ENCODE peak calls at places on chromosomes 1 and 21, in six cellular contexts. C, Y, W, E, V and R are unnamed samples.

GRCh38 chr1:53442297-53442696 is 16.9 kb upstream of the DMRTB1 start:
- DNase-seq in C (peak), E (peak), V (no peak), W (no peak), Y (no peak), R (no peak)

GRCh38 chr1:94542088-94542671 is 621 bp upstream of the F3 start:
- DNase-seq in C (no peak), E (peak), V (peak), Y (peak), W (no peak), R (no peak)

GRCh38 chr1:154703207-154703606 is 95.2 kb upstream of the ADAR start:
- DNase-seq in E (peak), C (no peak), Y (no peak), V (no peak), W (no peak), R (no peak)

GRCh38 chr1:206690516-206690915 is 5.8 kb downstream of the MAPKAPK2 start:
- DNase-seq in V (peak), E (no peak), C (no peak), Y (no peak), W (no peak), R (no peak)

GRCh38 chr1:159869173-159869572 is 6.7 kb upstream of the VSIG8 start:
- DNase-seq in V (no peak), Y (no peak), C (no peak), E (peak), W (no peak), R (no peak)

GRCh38 chr1:62772607-62773295 is 11.2 kb upstream of the ATG4C start:
- DNase-seq in E (no peak), C (no peak), Y (no peak), W (no peak), V (no peak), R (no peak)

GRCh38 chr1:26697441-26697977 is 1.7 kb downstream of the ARID1A start:
- DNase-seq in W (peak), C (no peak), Y (no peak), V (no peak), E (no peak), R (no peak)

GRCh38 chr1:112788561-112788960 is 73.4 kb upstream of the PPM1J start:
- DNase-seq in V (no peak), Y (no peak), E (no peak), W (no peak), C (no peak), R (no peak)

GRCh38 chr1:45522324-45523104 is 830 bp upstream of the PRDX1 start:
- DNase-seq in V (peak), E (no peak), C (no peak), W (no peak), Y (no peak), R (no peak)

GRCh38 chr1:7301346-7301993 is 469.6 kb upstream of the VAMP3 start:
- DNase-seq in W (no peak), Y (no peak), V (no peak), C (no peak), E (no peak), R (no peak)

GRCh38 chr1:168045311-168045710 is 91.4 kb downstream of the GPR161 start:
- DNase-seq in W (no peak), C (no peak), Y (no peak), V (no peak), E (no peak), R (no peak)

GRCh38 chr21:42187976-42188653 is 30.8 kb upstream of the ABCG1 start:
- DNase-seq in Y (no peak), C (no peak), V (no peak), W (peak), E (no peak), R (peak)

GRCh38 chr21:16624468-16625102 is 888.3 kb upstream of the CXADR start:
- DNase-seq in C (no peak), E (no peak), Y (no peak), W (no peak), V (no peak), R (no peak)

GRCh38 chr1:240073097-240073496 is 18.6 kb upstream of the FMN2 start:
- DNase-seq in E (no peak), C (no peak), Y (no peak), W (no peak), V (no peak), R (no peak)

GRCh38 chr1:34597877-34598514 is 156.9 kb upstream of the GJB5 start:
- DNase-seq in C (no peak), W (peak), E (no peak), V (peak), Y (peak), R (peak)

GRCh38 chr1:224929335-224930237 is at the start of gene DNAH14:
- DNase-seq in E (peak), V (peak), Y (peak), C (peak), W (no peak), R (no peak)

GRCh38 chr1:154501423-154502065 is 475 bp upstream of the TDRD10 start:
- DNase-seq in C (no peak), W (no peak), Y (peak), V (peak), E (no peak), R (no peak)

GRCh38 chr1:61224609-61225008 is 142.2 kb downstream of the NFIA start:
- DNase-seq in E (no peak), W (no peak), Y (no peak), V (no peak), C (no peak), R (no peak)

GRCh38 chr21:46320331-46320801 is 3.3 kb downstream of the C21orf58 start:
- DNase-seq in C (no peak), Y (no peak), E (no peak), W (no peak), V (no peak), R (no peak)

GRCh38 chr1:32872189-32872898 is 1.6 kb upstream of the FNDC5 start:
- DNase-seq in E (peak), V (peak), C (no peak), W (peak), Y (peak), R (peak)

GRCh38 chr1:204194771-204195170 is 1.5 kb downstream of the KISS1 start:
- DNase-seq in E (no peak), C (no peak), Y (no peak), V (no peak), W (no peak), R (no peak)

GRCh38 chr1:218478336-218478735 is 133.2 kb downstream of the TGFB2 start:
- DNase-seq in V (no peak), E (peak), C (no peak), Y (no peak), W (no peak), R (no peak)

GRCh38 chr1:163257763-163258162 is 55.0 kb upstream of the RGS5 start:
- DNase-seq in V (no peak), W (no peak), E (no peak), Y (no peak), C (no peak), R (no peak)

GRCh38 chr1:21931171-21932093 is 5.7 kb downstream of the HSPG2 start:
- DNase-seq in C (peak), E (peak), W (no peak), Y (peak), V (no peak), R (no peak)

GRCh38 chr1:150551784-150552691 is 2.8 kb downstream of the ADAMTSL4 start:
- DNase-seq in Y (peak), V (peak), C (no peak), W (no peak), E (peak), R (no peak)

GRCh38 chr1:59292557-59292956 is 4.3 kb upstream of the FGGY start:
- DNase-seq in W (no peak), E (peak), Y (no peak), C (no peak), V (peak), R (no peak)